ENCODE peak calls at places on chromosome 13, in ten cellular contexts. Q is neural progenitor cell, N is A673, S is K562, H is GM23248, U is astrocyte, F is hepatocyte, L is HCT116, P is fibroblast of lung, Z is PC-3. T is an unnamed sample. For H3K36me3, the result is how much of the 10 kb centered on the place peaks cover.

GRCh38 chr13:75760182-75760981 is 124.3 kb downstream of the LMO7 start:
- DNase-seq in Q (no peak), N (no peak), S (no peak), H (peak), U (peak), F (peak), L (peak), P (peak), Z (peak), T (peak)

GRCh38 chr13:83221813-83222241 is 660.4 kb downstream of the SLITRK1 start:
- DNase-seq in Q (no peak), N (no peak), S (no peak), H (peak), U (peak), F (no peak), L (no peak), P (peak), Z (peak), T (no peak)

GRCh38 chr13:98214008-98214643 is 37.1 kb upstream of the RNF113B start:
- DNase-seq in Q (no peak), N (peak), S (no peak), H (peak), U (peak), F (peak), L (no peak), P (peak), Z (peak), T (no peak)

GRCh38 chr13:44373601-44374347 is at the start of gene SERP2:
- DNase-seq in Q (peak), N (peak), S (no peak), H (peak), U (peak), F (peak), L (no peak), P (peak), Z (no peak), T (no peak)

GRCh38 chr13:49300716-49301589 is 53.2 kb downstream of the CDADC1 start:
- DNase-seq in Q (peak), N (peak), S (peak), H (peak), U (peak), F (peak), L (peak), P (peak), Z (peak), T (peak)

GRCh38 chr13:93723316-93723715 is 496.7 kb downstream of the GPC6 start:
- DNase-seq in Q (no peak), N (peak), S (no peak), H (peak), U (no peak), F (no peak), L (no peak), P (peak), Z (peak), T (no peak)

GRCh38 chr13:94825507-94825906 is 113.2 kb upstream of the SOX21 start:
- DNase-seq in Q (peak), N (peak), S (no peak), H (no peak), U (peak), F (peak), L (no peak), P (peak), Z (no peak), T (no peak)

GRCh38 chr13:33411312-33411711 is 125.8 kb upstream of the STARD13 start:
- DNase-seq in Q (no peak), N (no peak), S (no peak), H (no peak), U (no peak), F (no peak), L (no peak), P (no peak), Z (no peak), T (no peak)

GRCh38 chr13:103663996-103664395 is 597.8 kb upstream of the SLC10A2 start:
- DNase-seq in Q (no peak), N (no peak), S (no peak), H (no peak), U (no peak), F (no peak), L (no peak), P (no peak), Z (peak), T (peak)

GRCh38 chr13:113404723-113405471 is 41.0 kb upstream of the GRTP1 start:
- DNase-seq in Q (no peak), N (no peak), S (no peak), H (no peak), U (no peak), F (no peak), L (no peak), P (no peak), Z (no peak), T (no peak)

GRCh38 chr13:113402471-113403254 is 38.7 kb upstream of the GRTP1 start:
- DNase-seq in Q (no peak), N (no peak), S (no peak), H (no peak), U (no peak), F (no peak), L (no peak), P (no peak), Z (no peak), T (no peak)

GRCh38 chr13:113401452-113402415 is 37.8 kb upstream of the GRTP1 start:
- DNase-seq in Q (no peak), N (no peak), S (no peak), H (no peak), U (no peak), F (no peak), L (no peak), P (no peak), Z (no peak), T (no peak)

GRCh38 chr13:113404366-113404722 is 40.4 kb upstream of the GRTP1 start:
- DNase-seq in Q (no peak), N (no peak), S (no peak), H (no peak), U (no peak), F (no peak), L (no peak), P (no peak), Z (no peak), T (no peak)

DNA sequence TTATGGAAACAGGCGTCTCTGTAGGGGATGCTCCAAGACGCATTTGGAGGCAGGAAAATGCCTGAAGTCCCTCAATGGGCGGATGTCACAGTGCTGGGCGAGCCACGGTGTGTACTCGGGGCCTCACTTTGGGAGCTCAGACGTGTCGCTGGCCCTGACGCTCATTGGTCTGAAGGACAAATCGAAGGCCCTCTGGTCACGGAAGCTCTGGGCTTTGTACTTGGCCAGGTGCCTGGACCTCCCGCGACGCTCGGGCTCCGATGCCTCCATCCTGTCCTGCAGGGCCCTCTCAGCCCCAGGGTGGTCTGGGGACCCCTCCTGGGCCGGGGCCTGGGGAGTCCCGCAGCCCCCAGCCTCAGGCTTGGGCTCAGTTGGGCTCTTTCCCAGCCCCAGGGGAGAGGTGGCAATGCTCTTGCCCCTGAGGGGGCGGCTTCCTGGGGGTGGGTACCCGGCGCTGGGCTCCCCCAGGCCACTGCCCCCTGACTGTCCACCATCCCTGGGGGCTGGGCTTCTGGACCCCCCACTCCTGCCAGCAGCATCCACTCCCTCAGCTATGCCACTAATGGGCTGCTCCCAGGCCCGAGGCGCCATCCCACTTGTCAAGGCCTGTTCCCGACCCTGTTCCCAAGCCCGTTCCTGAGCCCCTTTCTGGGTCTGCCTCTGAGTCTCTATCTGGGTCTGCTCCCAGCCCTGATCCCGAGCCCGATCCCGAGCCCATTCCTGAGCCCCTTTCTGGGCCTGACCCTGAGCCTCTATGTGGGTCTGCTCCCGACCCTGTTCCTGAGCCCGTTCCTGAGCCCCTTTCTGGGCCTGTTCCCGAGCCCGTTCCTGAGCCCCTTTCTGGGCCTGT is 39.5 kb upstream of the GRTP1 start:
- DNase-seq in Q (no peak), N (no peak), S (no peak), H (no peak), U (no peak), F (no peak), L (no peak), P (no peak), Z (no peak), T (no peak)
- TF ChIP-seq EZH2 in Q (no peak), N (no peak), S (no peak), H (no peak), U (no peak), F (no peak), L (no peak), P (no peak), Z (no peak), T (no peak)

GRCh38 chr13:24276310-24276709 is 33.1 kb upstream of the C1QTNF9 start:
- DNase-seq in Q (no peak), N (no peak), S (no peak), H (no peak), U (no peak), F (no peak), L (no peak), P (no peak), Z (no peak), T (no peak)

GRCh38 chr13:24272452-24273161 is 36.8 kb upstream of the C1QTNF9 start:
- DNase-seq in Q (no peak), N (peak), S (no peak), H (no peak), U (no peak), F (no peak), L (no peak), P (no peak), Z (no peak), T (no peak)

GRCh38 chr13:24274452-24274971 is 34.9 kb upstream of the C1QTNF9 start:
- DNase-seq in Q (no peak), N (peak), S (no peak), H (no peak), U (no peak), F (no peak), L (no peak), P (peak), Z (no peak), T (no peak)

GRCh38 chr13:24273926-24274325 is 35.5 kb upstream of the C1QTNF9 start:
- DNase-seq in Q (no peak), N (no peak), S (no peak), H (no peak), U (no peak), F (no peak), L (no peak), P (no peak), Z (no peak), T (no peak)

DNA sequence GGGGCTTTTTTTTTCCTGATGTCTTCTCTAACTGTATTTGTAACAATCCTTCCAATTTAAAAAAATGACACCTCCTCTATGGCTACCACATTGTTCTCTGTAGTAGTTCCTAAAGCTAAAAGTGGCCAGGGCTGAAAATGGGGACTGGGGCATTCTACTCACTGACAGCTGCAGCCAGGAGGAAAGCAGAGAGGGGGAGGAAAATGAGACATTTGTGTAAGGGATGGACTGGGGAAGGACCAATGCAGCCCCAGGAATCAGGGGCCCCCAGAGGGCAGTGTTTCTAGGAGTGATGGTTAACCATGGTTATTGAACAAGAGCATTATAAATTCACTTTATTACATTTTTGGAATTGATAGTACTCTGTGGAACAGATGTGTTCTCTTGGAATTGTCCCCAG is 34.3 kb upstream of the C1QTNF9 start:
- DNase-seq in Q (no peak), N (peak), S (no peak), H (no peak), U (no peak), F (no peak), L (no peak), P (no peak), Z (no peak), T (no peak)
- H3K36me3 ChIP-seq in Q (under half), N (under half), S (under half), H (under half), U (under half), F (under half), L (under half), P (under half), Z (under half), T (under half)

DNA sequence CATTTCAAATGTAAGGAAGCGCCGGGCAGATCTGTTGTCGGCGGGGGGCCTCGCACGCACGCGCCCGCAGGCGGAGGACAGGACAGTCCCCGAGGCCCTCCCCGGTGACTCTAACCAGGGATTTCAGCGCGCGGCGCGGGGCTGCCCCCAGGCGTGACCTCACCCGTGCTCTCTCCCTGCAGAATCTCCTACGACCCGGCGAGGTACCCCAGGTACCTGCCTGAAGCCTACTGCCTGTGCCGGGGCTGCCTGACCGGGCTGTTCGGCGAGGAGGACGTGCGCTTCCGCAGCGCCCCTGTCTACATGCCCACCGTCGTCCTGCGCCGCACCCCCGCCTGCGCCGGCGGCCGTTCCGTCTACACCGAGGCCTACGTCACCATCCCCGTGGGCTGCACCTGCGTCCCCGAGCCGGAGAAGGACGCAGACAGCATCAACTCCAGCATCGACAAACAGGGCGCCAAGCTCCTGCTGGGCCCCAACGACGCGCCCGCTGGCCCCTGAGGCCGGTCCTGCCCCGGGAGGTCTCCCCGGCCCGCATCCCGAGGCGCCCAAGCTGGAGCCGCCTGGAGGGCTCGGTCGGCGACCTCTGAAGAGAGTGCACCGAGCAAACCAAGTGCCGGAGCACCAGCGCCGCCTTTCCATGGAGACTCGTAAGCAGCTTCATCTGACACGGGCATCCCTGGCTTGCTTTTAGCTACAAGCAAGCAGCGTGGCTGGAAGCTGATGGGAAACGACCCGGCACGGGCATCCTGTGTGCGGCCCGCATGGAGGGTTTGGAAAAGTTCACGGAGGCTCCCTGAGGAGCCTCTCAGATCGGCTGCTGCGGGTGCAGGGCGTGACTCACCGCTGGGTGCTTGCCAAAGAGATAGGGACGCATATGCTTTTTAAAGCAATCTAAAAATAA is 18.2 kb downstream of the IL17D start:
- DNase-seq in Q (peak), N (peak), S (peak), H (peak), U (peak), F (peak), L (no peak), P (peak), Z (peak), T (peak)
- TF ChIP-seq EZH2 in Q (no peak), N (no peak), S (no peak), H (no peak), U (no peak), F (no peak), L (no peak), P (no peak), Z (no peak), T (no peak)

GRCh38 chr13:110054041-110054440 is 252.9 kb downstream of the COL4A1 start:
- DNase-seq in Q (no peak), N (no peak), S (no peak), H (no peak), U (no peak), F (no peak), L (no peak), P (no peak), Z (no peak), T (no peak)

GRCh38 chr13:110061270-110061669 is 245.7 kb downstream of the COL4A1 start:
- DNase-seq in Q (no peak), N (no peak), S (no peak), H (no peak), U (no peak), F (no peak), L (no peak), P (no peak), Z (no peak), T (no peak)

GRCh38 chr13:110057052-110057451 is 249.9 kb downstream of the COL4A1 start:
- DNase-seq in Q (no peak), N (no peak), S (no peak), H (no peak), U (no peak), F (no peak), L (no peak), P (no peak), Z (no peak), T (no peak)

GRCh38 chr13:110055089-110055488 is 251.9 kb downstream of the COL4A1 start:
- DNase-seq in Q (no peak), N (no peak), S (no peak), H (peak), U (peak), F (no peak), L (no peak), P (no peak), Z (no peak), T (no peak)

GRCh38 chr13:110056640-110057039 is 250.3 kb downstream of the COL4A1 start:
- DNase-seq in Q (no peak), N (no peak), S (no peak), H (no peak), U (no peak), F (no peak), L (no peak), P (no peak), Z (no peak), T (no peak)
- H3K36me3 ChIP-seq in Q (under half), N (under half), S (under half), H (under half), U (under half), F (under half), L (under half), P (under half), Z (under half), T (under half)

DNA sequence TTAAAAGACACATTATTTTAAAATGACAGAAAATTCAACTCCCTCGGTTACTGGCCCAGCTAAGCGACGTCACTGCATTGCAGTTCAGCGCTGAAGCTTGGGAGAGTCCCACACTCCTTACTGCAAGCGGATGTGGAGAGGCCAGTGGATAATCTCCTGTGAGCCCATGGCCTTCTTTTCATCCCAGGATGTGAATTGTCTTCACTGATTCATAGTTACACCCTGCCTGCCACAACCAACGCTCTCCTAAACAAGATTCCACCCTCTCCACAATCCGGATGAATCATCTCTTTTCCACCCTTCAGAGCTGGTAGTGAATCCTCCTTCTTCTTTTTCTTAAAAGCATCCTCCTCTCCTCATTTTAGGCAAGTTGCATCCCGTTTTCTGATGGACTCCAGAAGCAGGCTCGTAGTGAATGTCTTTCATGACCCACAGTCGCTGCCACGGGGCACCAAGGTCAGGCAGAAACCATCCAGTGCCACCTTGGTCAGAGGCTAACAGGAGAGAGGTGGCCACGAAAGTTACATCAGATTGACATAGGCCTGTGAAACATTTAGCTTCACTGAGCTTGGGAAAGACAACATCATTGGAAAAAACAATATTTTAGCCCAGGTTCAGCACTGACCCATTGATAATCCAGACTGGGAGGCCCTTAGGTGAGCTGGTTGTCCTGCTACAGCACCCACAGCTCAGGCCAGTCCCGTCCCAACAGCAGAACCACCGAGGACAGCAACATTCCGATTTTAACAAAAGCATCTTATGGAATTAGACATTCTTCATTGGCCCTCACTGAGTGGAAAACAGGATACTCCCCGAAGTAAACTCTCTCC is 2.0 kb downstream of the GJB2 start:
- DNase-seq in Q (no peak), N (no peak), S (no peak), H (peak), U (peak), F (no peak), L (no peak), P (peak), Z (peak), T (no peak)
- TF ChIP-seq EZH2 in Q (no peak), N (no peak), S (no peak), H (no peak), U (no peak), F (no peak), L (no peak), P (no peak), Z (no peak), T (no peak)

GRCh38 chr13:110636053-110636475 is 20.7 kb downstream of the NAXD start:
- DNase-seq in Q (no peak), N (no peak), S (no peak), H (no peak), U (no peak), F (no peak), L (no peak), P (no peak), Z (no peak), T (no peak)
- H3K36me3 ChIP-seq in Q (under half), N (under half), S (half or more), H (half or more), U (under half), F (under half), L (under half), P (under half), Z (under half), T (under half)

GRCh38 chr13:36366023-36366422 is 19.8 kb upstream of the SPART start:
- DNase-seq in Q (no peak), N (no peak), S (no peak), H (no peak), U (no peak), F (no peak), L (no peak), P (no peak), Z (no peak), T (no peak)

GRCh38 chr13:36363464-36363863 is 17.3 kb upstream of the SPART start:
- DNase-seq in Q (no peak), N (no peak), S (no peak), H (no peak), U (no peak), F (no peak), L (no peak), P (no peak), Z (no peak), T (no peak)

GRCh38 chr13:36360863-36361262 is 14.7 kb upstream of the SPART start:
- DNase-seq in Q (no peak), N (no peak), S (no peak), H (no peak), U (no peak), F (no peak), L (no peak), P (no peak), Z (no peak), T (no peak)

GRCh38 chr13:36362251-36362650 is 16.1 kb upstream of the SPART start:
- DNase-seq in Q (no peak), N (no peak), S (no peak), H (peak), U (peak), F (no peak), L (no peak), P (peak), Z (peak), T (no peak)

GRCh38 chr13:36362914-36363313 is 16.7 kb upstream of the SPART start:
- DNase-seq in Q (no peak), N (no peak), S (no peak), H (no peak), U (no peak), F (no peak), L (no peak), P (no peak), Z (no peak), T (no peak)
- TF ChIP-seq EZH2 in Q (no peak), N (no peak), S (no peak), H (no peak), U (no peak), F (no peak), L (no peak), P (no peak), Z (no peak), T (no peak)

T was measured in PC-9.